ENCODE peak calls at places on chromosomes 4 and X, in five cellular contexts. E is CD4-positive, alpha-beta T cell; I is progenitor cell of endocrine pancreas; V is nephron progenitor cell; K is glutamatergic neuron. L is an unnamed sample.
A peak's percentile ranks its signal among the peaks of the same experiment; 100 is the strongest.

GRCh38 chrX:3184176-3184930 is 143.1 kb downstream of the ARSF start:
- DNase-seq in E (no peak), I (no peak), V (no peak), K (no peak), L (no peak)

GRCh38 chrX:120301960-120302359 is 9.3 kb downstream of the TMEM255A start:
- DNase-seq in E (no peak), I (no peak), V (no peak), K (no peak), L (no peak)

GRCh38 chrX:118252967-118253366 is 92.9 kb upstream of the WDR44 start:
- DNase-seq in E (no peak), I (no peak), V (no peak), K (no peak), L (no peak)

GRCh38 chr4:98746530-98746929 is 88.1 kb upstream of the TSPAN5 start:
- DNase-seq in E (no peak), I (no peak), V (no peak), K (no peak), L (no peak)

GRCh38 chr4:8729408-8730149 is 137.0 kb downstream of the CPZ start:
- DNase-seq in E (no peak), I (no peak), V (no peak), K (no peak), L (no peak)

GRCh38 chr4:80213117-80213815 is 16.0 kb downstream of the PRDM8 start:
- DNase-seq in E (no peak), I (no peak), V (no peak), K (no peak), L (no peak)

GRCh38 chr4:180160195-180160985 is 2082.8 kb upstream of the TENM3 start:
- DNase-seq in E (no peak), I (no peak), V (no peak), K (no peak), L (no peak)

GRCh38 chr4:169024762-169025161 is 14.7 kb upstream of the CBR4 start:
- DNase-seq in E (no peak), I (no peak), V (no peak), K (no peak), L (no peak)

GRCh38 chr4:139223682-139224317 is 46.8 kb upstream of the ELF2 start:
- DNase-seq in E (no peak), I (no peak), V (no peak), K (no peak), L (no peak)

GRCh38 chr4:8830611-8831200 is 40.9 kb downstream of the HMX1 start:
- DNase-seq in E (no peak), I (no peak), V (no peak), K (no peak), L (no peak)

GRCh38 chrX:74788545-74789086 is 136.6 kb downstream of the NEXMIF start:
- DNase-seq in E (no peak), I (no peak), V (no peak), K (no peak), L (no peak)

GRCh38 chr4:1766336-1767057 is 26.6 kb upstream of the FGFR3 start:
- DNase-seq in E (no peak), I (no peak), V (peak; percentile 52), K (no peak), L (peak; percentile 52)

GRCh38 chr4:20901851-20902250 is 201.6 kb downstream of the PACRGL start:
- DNase-seq in E (no peak), I (no peak), V (no peak), K (no peak), L (no peak)

GRCh38 chr4:87060957-87061356 is 126.1 kb downstream of the AFF1 start:
- DNase-seq in E (no peak), I (no peak), V (no peak), K (no peak), L (no peak)

GRCh38 chrX:49040376-49040955 is 2.7 kb downstream of the TFE3 start:
- DNase-seq in E (no peak), I (no peak), V (no peak), K (no peak), L (no peak)

GRCh38 chr4:70743728-70744127 is 22.0 kb downstream of the RUFY3 start:
- DNase-seq in E (no peak), I (no peak), V (no peak), K (no peak), L (no peak)

GRCh38 chr4:67430989-67431388 is 114.3 kb downstream of the CENPC start:
- DNase-seq in E (no peak), I (no peak), V (no peak), K (no peak), L (no peak)

GRCh38 chr4:167221074-167221473 is 13.2 kb downstream of the SPOCK3 start:
- DNase-seq in E (no peak), I (no peak), V (no peak), K (no peak), L (no peak)

GRCh38 chr4:14871676-14872430 is 130.4 kb upstream of the CPEB2 start:
- DNase-seq in E (peak; percentile 3), I (no peak), V (peak; percentile 10), K (peak; percentile 19), L (no peak)

GRCh38 chr4:8225704-8226443 is 26.8 kb downstream of the SH3TC1 start:
- DNase-seq in E (no peak), I (no peak), V (no peak), K (no peak), L (no peak)

GRCh38 chr4:7389719-7390118 is 45.0 kb downstream of the PSAPL1 start:
- DNase-seq in E (no peak), I (no peak), V (no peak), K (no peak), L (no peak)

GRCh38 chr4:22962186-22962786 is 269.5 kb downstream of the GBA3 start:
- DNase-seq in E (no peak), I (no peak), V (peak; percentile 5), K (no peak), L (peak; percentile 5)

GRCh38 chr4:145808021-145808650 is 128.2 kb downstream of the C4orf51 start:
- DNase-seq in E (no peak), I (no peak), V (no peak), K (no peak), L (no peak)

GRCh38 chr4:99790796-99791617 is 25.6 kb upstream of the DAPP1 start:
- DNase-seq in E (no peak), I (no peak), V (no peak), K (no peak), L (no peak)

GRCh38 chr4:26144526-26145167 is 176.2 kb upstream of the RBPJ start:
- DNase-seq in E (no peak), I (no peak), V (no peak), K (no peak), L (no peak)

GRCh38 chrX:44223150-44223549 is 120.3 kb downstream of the EFHC2 start:
- DNase-seq in E (no peak), I (no peak), V (no peak), K (no peak), L (no peak)

GRCh38 chr4:133559987-133560386 is 410.9 kb downstream of the PCDH10 start:
- DNase-seq in E (no peak), I (no peak), V (peak; percentile 26), K (no peak), L (no peak)

GRCh38 chr4:31295081-31295480 is 574.9 kb downstream of the PCDH7 start:
- DNase-seq in E (no peak), I (no peak), V (no peak), K (no peak), L (no peak)

GRCh38 chr4:169620846-169621228 is 459 bp downstream of the CLCN3 start:
- DNase-seq in E (peak; percentile 3), I (no peak), V (peak; percentile 13), K (no peak), L (no peak)

GRCh38 chrX:139890991-139891700 is 41.7 kb downstream of the ATP11C start:
- DNase-seq in E (no peak), I (no peak), V (no peak), K (no peak), L (no peak)

GRCh38 chr4:45971108-45971507 is 152.7 kb downstream of the GABRG1 start:
- DNase-seq in E (no peak), I (no peak), V (no peak), K (no peak), L (no peak)

GRCh38 chr4:932713-933070 is 432 bp downstream of the TMEM175 start:
- DNase-seq in E (no peak), I (no peak), V (peak; percentile 34), K (peak; percentile 49), L (no peak)

GRCh38 chrX:115226929-115227328 is 7.0 kb downstream of the LRCH2 start:
- DNase-seq in E (no peak), I (no peak), V (no peak), K (no peak), L (no peak)
- TF ChIP-seq CTCF in E (no peak), I (peak; percentile 66), V (peak; percentile 51), K (no peak), L (peak; percentile 58)

DNA sequence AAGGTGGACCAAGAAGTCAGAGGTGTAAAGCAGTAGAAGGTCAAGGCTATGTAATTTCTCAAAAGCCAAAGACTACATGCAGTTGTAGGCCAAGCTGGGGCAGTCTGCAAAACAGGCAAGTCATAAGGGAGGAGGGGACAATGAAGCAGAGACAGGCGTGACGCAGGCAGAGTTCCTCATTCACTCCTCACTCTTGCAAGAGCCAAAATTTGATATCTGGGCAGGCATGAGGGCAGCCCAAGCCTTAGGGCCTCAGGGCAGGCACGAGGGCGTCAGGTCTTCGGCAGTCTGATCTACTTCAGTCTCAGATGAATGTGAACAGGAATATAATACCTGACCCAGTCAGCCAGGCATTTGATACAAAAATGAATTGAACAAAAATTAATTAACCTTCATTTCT is 86.4 kb upstream of the AGA start:
- DNase-seq in E (no peak), I (no peak), V (no peak), K (no peak), L (no peak)
- TF ChIP-seq CTCF in E (no peak), I (no peak), V (no peak), K (no peak), L (no peak)

DNA sequence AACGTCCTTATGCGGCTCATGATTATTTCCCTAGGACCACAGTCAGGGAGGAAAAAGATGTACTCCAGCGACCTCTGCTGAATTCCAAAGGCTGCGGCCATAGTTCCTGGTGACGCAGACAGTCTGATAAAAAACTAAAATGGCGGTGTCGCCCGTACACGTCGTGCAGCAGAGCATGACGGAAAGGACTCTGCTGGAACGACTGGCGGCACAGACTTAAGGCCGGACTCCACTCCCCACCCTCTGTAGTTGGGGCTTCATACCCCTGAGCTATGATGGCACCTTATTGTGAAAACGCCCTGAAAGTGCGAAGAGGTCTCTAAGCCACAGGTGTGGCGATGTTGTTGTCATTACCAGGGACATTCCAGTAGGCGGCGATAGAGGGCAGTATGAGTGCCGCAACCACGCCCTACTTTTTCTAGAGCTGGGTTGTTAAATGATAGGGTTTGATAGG is 90.0 kb upstream of the EDA2R start:
- DNase-seq in E (peak; percentile 33), I (peak; percentile 28), V (peak; percentile 49), K (peak; percentile 50), L (peak; percentile 50)
- TF ChIP-seq CTCF in E (peak; percentile 60), I (peak; percentile 74), V (peak; percentile 66), K (peak; percentile 87), L (peak; percentile 81)

GRCh38 chrX:138150709-138151108 is 560.8 kb downstream of the FGF13 start:
- DNase-seq in E (no peak), I (no peak), V (no peak), K (no peak), L (no peak)
- TF ChIP-seq CTCF in E (no peak), I (no peak), V (no peak), K (no peak), L (peak; percentile 45)

GRCh38 chr4:175758595-175758994 is 53.5 kb downstream of the GPM6A start:
- DNase-seq in E (no peak), I (no peak), V (no peak), K (no peak), L (no peak)
- TF ChIP-seq CTCF in E (no peak), I (no peak), V (no peak), K (no peak), L (no peak)